ENCODE peak calls at places on chromosomes 4 and X, in five cellular contexts. F is HepG2, N is HCT116, D is K562, L is GM12878. Z is an unnamed sample.

GRCh38 chrX:74178536-74178935 is 125.4 kb upstream of the ZCCHC13 start:
- DNase-seq in F (no peak), N (no peak), D (no peak), L (no peak), Z (no peak)

GRCh38 chr4:109816082-109816442 is 500 bp downstream of the GAR1 start:
- DNase-seq in F (no peak), N (no peak), D (peak), L (no peak), Z (no peak)

GRCh38 chrX:39755152-39756032 is 342.4 kb downstream of the BCOR start:
- DNase-seq in F (peak), N (peak), D (peak), L (no peak), Z (peak)

GRCh38 chrX:69605521-69605920 is 10.4 kb upstream of the EDA start:
- DNase-seq in F (no peak), N (no peak), D (no peak), L (no peak), Z (no peak)

GRCh38 chr4:79874197-79874596 is 198.8 kb downstream of the ANTXR2 start:
- DNase-seq in F (no peak), N (no peak), D (no peak), L (no peak), Z (no peak)

GRCh38 chrX:41921492-41922124 is 1.7 kb downstream of the CASK start:
- DNase-seq in F (peak), N (no peak), D (no peak), L (peak), Z (no peak)

GRCh38 chr4:153465922-153466636 is at the start of gene TMEM131L:
- DNase-seq in F (peak), N (peak), D (peak), L (no peak), Z (peak)

GRCh38 chr4:140176735-140177134 is 22.8 kb upstream of the MAML3 start:
- DNase-seq in F (no peak), N (no peak), D (no peak), L (no peak), Z (no peak)

GRCh38 chr4:153249199-153250154 is 45.2 kb downstream of the TRIM2 start:
- DNase-seq in F (peak), N (peak), D (peak), L (peak), Z (peak)

GRCh38 chr4:48332661-48333060 is 8.7 kb upstream of the SLAIN2 start:
- DNase-seq in F (no peak), N (no peak), D (no peak), L (no peak), Z (no peak)

GRCh38 chr4:101418055-101418454 is 70.7 kb upstream of the PPP3CA start:
- DNase-seq in F (no peak), N (no peak), D (no peak), L (peak), Z (no peak)

GRCh38 chrX:154321624-154322023 is 26.0 kb downstream of the TKTL1 start:
- DNase-seq in F (peak), N (no peak), D (peak), L (no peak), Z (no peak)

GRCh38 chrX:154321152-154321551 is 25.6 kb downstream of the TKTL1 start:
- DNase-seq in F (no peak), N (no peak), D (no peak), L (no peak), Z (no peak)

GRCh38 chrX:154323537-154323936 is 27.9 kb downstream of the TKTL1 start:
- DNase-seq in F (no peak), N (no peak), D (no peak), L (no peak), Z (no peak)

GRCh38 chrX:154320406-154320805 is 24.8 kb downstream of the TKTL1 start:
- DNase-seq in F (no peak), N (no peak), D (no peak), L (no peak), Z (no peak)

DNA sequence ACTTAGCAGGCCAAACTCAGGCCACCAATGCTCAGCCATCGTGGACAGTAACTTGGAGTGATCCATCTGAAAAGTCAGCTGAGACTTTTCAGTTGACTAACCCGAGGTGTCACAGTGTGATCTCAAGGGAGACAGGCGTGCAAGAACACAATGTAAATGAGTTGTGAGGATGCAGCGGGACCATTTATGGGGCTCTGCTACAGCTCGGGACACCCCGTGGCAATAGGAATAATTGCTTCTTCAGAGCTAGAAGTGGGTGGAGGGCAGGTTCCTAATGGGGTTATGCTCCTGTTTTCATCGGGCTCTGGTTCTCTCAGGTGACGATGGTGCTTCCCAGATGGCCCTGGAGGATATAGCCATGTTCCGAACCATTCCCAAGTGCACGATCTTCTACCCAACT is 27.3 kb downstream of the TKTL1 start:
- DNase-seq in F (no peak), N (no peak), D (no peak), L (no peak), Z (no peak)
- TF ChIP-seq REST in F (no peak), N (no peak), D (no peak), L (no peak), Z (no peak)

DNA sequence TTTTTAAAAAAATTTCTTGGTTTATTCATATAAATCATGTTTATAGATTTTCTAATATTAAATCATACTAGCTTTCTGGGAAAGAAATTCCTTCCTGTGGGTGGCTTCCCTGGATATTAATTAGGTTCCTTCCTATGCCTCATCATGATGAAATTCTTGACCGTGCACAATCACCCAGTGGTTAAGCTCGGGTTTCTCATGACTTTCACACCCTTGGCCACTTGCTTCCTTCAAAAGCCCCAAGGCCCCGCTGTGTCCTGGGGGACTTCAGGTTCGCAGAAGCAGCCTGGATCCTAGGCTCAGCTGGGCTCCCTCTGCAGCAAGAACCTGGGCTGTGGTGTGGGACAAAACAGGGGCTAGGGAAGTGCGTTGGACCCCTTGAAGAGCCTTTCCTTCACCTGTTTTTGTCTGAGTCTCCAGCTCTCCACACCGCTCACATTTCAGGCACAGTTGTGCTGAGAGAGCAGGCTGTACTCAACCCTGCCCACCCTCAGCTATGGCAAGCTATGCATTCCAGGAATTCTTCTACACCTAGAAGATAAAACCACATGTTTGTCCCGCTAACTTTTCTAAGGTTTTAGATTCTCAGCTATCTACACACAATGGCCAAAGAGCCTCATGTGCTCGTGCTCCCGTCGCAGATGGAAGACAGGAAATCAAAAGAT is 48.9 kb upstream of the TMSB15B start:
- DNase-seq in F (no peak), N (no peak), D (no peak), L (no peak), Z (no peak)
- TF ChIP-seq MAX in F (no peak), N (no peak), D (no peak), L (no peak), Z (no peak)

DNA sequence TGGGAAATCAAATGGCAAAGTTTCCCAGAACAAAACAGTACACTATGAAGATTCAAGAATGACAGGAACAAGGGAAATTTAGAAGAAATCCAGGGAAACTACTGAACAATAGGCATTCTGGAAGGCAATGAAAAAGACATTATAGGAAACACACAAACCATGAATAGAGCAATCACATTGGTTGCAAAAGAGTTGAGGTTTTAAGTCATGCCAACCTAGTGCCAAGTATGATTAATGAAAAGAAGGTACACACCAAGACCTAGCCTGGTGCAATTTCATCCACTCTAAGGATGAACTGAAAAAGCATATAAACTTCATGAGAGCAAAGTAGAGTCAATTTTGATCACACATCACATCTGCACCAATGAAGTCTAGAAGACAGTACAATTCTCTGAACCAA is 326.9 kb downstream of the PDHA2 start:
- DNase-seq in F (no peak), N (no peak), D (no peak), L (no peak), Z (no peak)
- H3K9ac ChIP-seq in F (no peak), N (no peak), D (no peak), L (no peak), Z (no peak)

DNA sequence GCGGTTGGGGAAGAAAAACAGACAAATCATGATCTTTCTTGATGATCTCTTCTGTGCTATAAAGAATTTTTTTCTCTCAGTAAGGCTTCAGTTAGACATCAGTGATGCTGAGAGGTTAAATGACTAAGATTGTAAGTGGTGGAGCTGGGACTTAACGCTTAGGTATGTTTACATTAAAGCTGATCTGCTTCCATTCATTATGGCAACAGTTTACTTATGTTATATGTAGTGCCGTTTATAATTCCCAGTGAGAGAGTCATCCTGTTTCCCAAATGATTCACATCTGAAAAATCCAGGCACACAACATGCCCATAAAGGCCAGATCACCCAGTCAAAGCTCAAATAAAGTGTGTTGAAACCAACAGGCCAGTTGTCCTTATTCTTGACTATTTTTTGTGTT is 50.1 kb downstream of the CENPVL3 start:
- DNase-seq in F (no peak), N (no peak), D (no peak), L (no peak), Z (no peak)
- TF ChIP-seq REST in F (no peak), N (no peak), D (no peak), L (no peak), Z (no peak)

Z was measured in SK-N-SH.